ENCODE peak calls at places on chromosomes 6 and 20, in four cellular contexts. N is OCI-LY7, W is IMR-90, V is SK-N-SH. A is an unnamed sample.

GRCh38 chr6:158207452-158207788 is 39.3 kb downstream of the GTF2H5 start:
- DNase-seq in N (no peak), W (peak; percentile 48), V (no peak), A (no peak)

GRCh38 chr6:47135772-47136171 is 93.6 kb upstream of the ADGRF1 start:
- DNase-seq in N (no peak), W (peak; percentile 93), V (no peak), A (no peak)

GRCh38 chr6:24779416-24779815 is 4.7 kb downstream of the GMNN start:
- DNase-seq in N (no peak), W (peak; percentile 30), V (no peak), A (no peak)

GRCh38 chr6:44493593-44493992 is 106.1 kb downstream of the CDC5L start:
- DNase-seq in N (no peak), W (no peak), V (no peak), A (no peak)

GRCh38 chr20:18019068-18019467 is 38.6 kb downstream of the OVOL2 start:
- DNase-seq in N (peak; percentile 50), W (peak; percentile 4), V (peak; percentile 41), A (peak; percentile 78)

GRCh38 chr6:163751032-163751525 is 336.6 kb downstream of the QKI start:
- DNase-seq in N (no peak), W (no peak), V (no peak), A (no peak)

GRCh38 chr20:22763257-22763906 is 179.0 kb upstream of the FOXA2 start:
- DNase-seq in N (no peak), W (no peak), V (no peak), A (no peak)

GRCh38 chr20:33875055-33875454 is 63.9 kb downstream of the CHMP4B start:
- DNase-seq in N (peak; percentile 96), W (no peak), V (no peak), A (peak; percentile 52)

GRCh38 chr6:84522135-84522535 is 242.3 kb downstream of the TBX18 start:
- DNase-seq in N (no peak), W (peak; percentile 69), V (no peak), A (no peak)

GRCh38 chr20:38412877-38413577 is 22.1 kb downstream of the SNHG17 start:
- DNase-seq in N (no peak), W (no peak), V (no peak), A (no peak)

GRCh38 chr6:161001421-161001820 is 9.9 kb downstream of the MAP3K4 start:
- DNase-seq in N (no peak), W (no peak), V (no peak), A (no peak)

GRCh38 chr6:125481056-125481455 is 179.3 kb upstream of the HDDC2 start:
- DNase-seq in N (no peak), W (no peak), V (no peak), A (no peak)

GRCh38 chr20:59821201-59821600 is 112.2 kb downstream of the SYCP2 start:
- DNase-seq in N (no peak), W (no peak), V (no peak), A (no peak)

DNA sequence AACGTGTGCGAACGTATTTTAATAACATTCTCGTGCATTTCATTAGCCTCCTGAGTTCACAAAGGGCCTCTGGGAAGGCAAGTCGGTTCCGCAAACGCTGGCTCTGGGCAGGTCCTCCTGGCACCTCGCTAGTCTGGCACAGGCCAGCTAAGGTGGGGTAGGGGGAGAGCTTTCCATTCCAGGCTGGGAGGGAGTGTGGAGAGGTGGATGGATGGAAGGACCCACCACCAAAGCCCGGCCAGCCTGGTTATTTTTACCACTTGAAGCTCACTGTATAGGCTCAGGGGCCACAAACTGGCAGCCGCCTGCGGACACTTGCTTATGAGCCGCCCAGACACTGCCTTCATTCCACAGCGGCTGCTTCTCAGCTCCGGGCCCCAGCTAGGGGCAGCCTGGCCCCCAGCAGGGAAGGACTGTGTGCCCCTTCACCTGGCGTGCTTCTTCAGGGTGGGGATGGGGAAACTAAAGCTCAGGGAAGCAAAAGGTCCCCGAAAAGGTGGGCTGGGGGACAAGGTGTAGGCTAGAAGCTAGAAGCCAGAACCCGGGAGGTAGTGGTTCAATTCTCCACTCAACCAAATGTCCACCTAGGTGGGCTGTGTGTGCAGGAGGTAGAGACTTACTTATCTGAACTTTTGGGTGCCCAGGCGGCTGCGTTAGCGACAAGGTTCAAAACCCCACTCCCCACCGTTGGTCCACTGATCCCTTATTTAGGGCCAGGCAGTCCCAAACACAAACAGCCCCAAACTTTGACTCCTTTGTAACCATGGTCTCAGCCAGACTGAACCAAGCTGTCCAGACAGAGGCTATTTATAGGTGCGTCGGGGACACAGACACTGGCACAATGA is 1.7 kb downstream of the PMEPA1 start:
- DNase-seq in N (no peak), W (no peak), V (no peak), A (no peak)
- H3K4me1 ChIP-seq in N (peaks cover 68% of the 10 kb centered on the region), W (peaks cover 5% of the 10 kb centered on the region), V (peaks cover 13% of the 10 kb centered on the region), A (peaks cover 59% of the 10 kb centered on the region)

GRCh38 chr6:145271086-145271485 is 464.2 kb downstream of the EPM2A start:
- DNase-seq in N (no peak), W (no peak), V (no peak), A (no peak)
- H2AFZ ChIP-seq in N (no peak overlapping the region), W (peak overlapping the region; percentile 56), V (no peak overlapping the region), A (no peak overlapping the region)

DNA sequence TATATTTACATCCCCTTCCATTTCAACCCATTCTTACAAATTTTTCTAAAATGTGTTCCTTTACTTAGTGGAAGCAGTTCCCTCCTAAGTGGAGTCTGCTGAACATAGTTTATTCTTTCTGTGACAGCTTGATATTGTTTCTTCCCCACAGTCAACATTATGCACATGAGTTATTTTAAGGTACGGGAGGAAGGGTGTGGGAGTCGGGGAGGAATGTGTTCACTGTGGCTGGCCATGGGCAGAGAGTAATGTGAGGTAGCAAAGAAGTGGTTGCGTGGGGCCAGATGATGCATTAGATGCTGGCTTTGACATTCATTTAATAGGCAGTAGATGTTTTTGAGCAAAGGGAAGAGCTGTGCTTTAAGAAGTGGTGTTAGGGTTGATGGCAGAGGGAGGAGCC is 98.5 kb downstream of the ARMC2 start:
- DNase-seq in N (no peak), W (peak; percentile 34), V (no peak), A (no peak)
- H3K4me1 ChIP-seq in N (peaks cover 20% of the 10 kb centered on the region), W (peaks cover 24% of the 10 kb centered on the region), V (peaks cover 5% of the 10 kb centered on the region), A (no peaks in the 10 kb centered on the region)

DNA sequence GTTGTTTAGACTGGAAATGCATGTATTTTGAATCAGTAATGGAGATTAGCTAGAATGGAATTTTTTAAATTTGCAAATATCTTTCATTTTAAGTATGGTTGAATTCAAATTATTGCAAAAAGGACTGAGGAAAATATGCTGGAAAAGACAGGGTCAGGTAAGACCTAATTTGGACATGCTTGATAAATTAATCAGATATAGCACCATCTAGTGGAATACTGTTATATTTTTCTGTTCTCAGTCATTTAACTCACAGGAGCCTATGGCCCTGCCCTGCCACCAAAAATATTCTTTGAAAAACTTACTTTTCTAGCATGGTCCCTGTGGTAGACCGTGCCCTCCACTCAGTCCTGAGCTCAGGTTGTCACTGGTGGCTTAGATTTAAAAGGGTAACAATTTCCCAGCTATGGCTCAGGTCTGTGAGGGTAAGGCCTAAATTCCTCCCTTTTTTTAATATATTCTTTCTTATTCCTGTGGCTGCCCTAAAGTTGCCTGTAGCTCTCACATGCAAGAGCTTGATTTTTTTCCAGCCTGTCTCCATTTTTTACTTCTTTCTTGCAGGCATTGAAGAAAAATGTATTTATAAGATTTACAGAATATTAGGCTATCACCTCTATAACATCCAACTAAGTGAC is 25.3 kb upstream of the KIAA1586 start:
- DNase-seq in N (peak; percentile 67), W (peak; percentile 64), V (peak; percentile 57), A (peak; percentile 77)
- H2AFZ ChIP-seq in N (no peak overlapping the region), W (no peak overlapping the region), V (peak overlapping the region; percentile 19), A (no peak overlapping the region)

A was measured in Karpas-422.